ENCODE peak calls at places on chromosome 15, in six cellular contexts. T is neural crest cell, W is foreskin fibroblast, Y is left ventricle myocardium inferior, Z is progenitor cell of endocrine pancreas, O is A549. S is an unnamed sample.

GRCh38 chr15:93046721-93047120 is 42.3 kb downstream of the RGMA start:
- DNase-seq in W (no peak), Z (no peak), O (no peak), T (no peak), Y (no peak), S (no peak)

GRCh38 chr15:71085809-71086208 is 29.5 kb upstream of the THSD4 start:
- DNase-seq in T (no peak), O (no peak), Z (no peak), Y (no peak), W (no peak), S (no peak)

GRCh38 chr15:82306791-82307713 is 42.2 kb downstream of the GOLGA6L10 start:
- DNase-seq in T (no peak), Z (no peak), W (no peak), O (no peak), Y (no peak), S (no peak)

GRCh38 chr15:89358435-89358754 is 23.8 kb upstream of the POLG start:
- DNase-seq in O (peak), Z (no peak), W (no peak), Y (no peak), T (no peak), S (no peak)

GRCh38 chr15:47206358-47206978 is 510.8 kb upstream of the SEMA6D start:
- DNase-seq in W (no peak), Y (no peak), O (no peak), T (no peak), Z (no peak), S (no peak)

GRCh38 chr15:101251830-101252820 is at the start of gene CHSY1:
- DNase-seq in Y (peak), O (peak), Z (peak), W (peak), T (peak), S (peak)

GRCh38 chr15:88335074-88335473 is 78.5 kb upstream of the NTRK3 start:
- DNase-seq in Z (no peak), Y (no peak), W (no peak), T (no peak), O (no peak), S (no peak)

GRCh38 chr15:47135279-47135678 is 582.0 kb upstream of the SEMA6D start:
- DNase-seq in O (no peak), Y (no peak), T (no peak), W (no peak), Z (no peak), S (no peak)

DNA sequence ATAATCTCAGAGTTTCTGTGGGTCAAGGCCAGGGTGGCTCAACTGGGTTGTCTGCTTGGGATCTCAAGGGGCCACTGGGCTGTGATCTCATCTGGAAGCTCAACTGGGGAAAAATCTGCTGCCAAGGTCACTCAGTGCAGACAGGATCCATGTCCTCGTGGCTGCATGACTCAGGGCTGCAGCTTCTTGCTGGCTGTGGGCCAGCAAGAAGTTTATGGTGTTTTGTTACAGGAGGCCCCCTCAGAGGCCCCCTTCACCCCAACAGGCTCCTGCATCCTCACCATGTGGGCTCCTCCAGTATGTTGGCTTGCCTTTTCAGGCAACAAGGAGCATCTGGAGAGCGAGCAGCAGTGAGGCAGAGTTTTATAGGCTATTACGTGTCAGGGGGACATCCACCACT is 14.6 kb downstream of the OCA2 start:
- DNase-seq in W (no peak), Y (no peak), Z (no peak), T (no peak), O (no peak), S (no peak)
- TF ChIP-seq CTCF in W (no peak), Y (no peak), Z (no peak), T (no peak), O (no peak), S (no peak)

GRCh38 chr15:61830536-61831330 is 229.5 kb downstream of the VPS13C start:
- DNase-seq in W (no peak), T (no peak), Y (no peak), Z (no peak), O (no peak), S (no peak)

GRCh38 chr15:61831505-61831921 is 228.7 kb downstream of the VPS13C start:
- DNase-seq in O (no peak), Y (no peak), Z (no peak), W (no peak), T (no peak), S (no peak)

GRCh38 chr15:61834076-61834697 is 226.1 kb downstream of the VPS13C start:
- DNase-seq in Y (peak), O (peak), T (peak), W (peak), Z (peak), S (peak)

GRCh38 chr15:61829514-61829889 is 230.7 kb downstream of the VPS13C start:
- DNase-seq in O (no peak), T (no peak), W (no peak), Y (no peak), Z (no peak), S (no peak)

DNA sequence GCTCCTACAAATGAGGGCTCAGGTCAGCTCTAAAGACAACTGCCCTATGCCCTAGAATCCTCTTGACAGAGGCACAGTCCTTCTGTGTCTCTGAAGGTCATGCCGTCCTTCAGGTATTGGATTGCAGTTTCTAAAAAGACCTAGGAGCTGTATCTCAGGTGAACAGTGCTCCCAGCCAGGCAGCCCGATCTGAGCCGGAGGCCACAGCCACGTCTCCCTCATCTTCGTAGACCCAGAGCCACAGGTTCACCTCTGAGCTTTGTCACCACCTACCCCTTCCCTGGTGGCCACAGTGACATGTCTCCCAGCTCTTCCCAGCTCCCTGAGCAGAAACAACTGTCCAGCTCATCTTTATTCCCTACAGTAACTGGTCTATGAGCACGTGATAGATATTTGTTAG is 228.0 kb downstream of the VPS13C start:
- DNase-seq in T (no peak), O (no peak), Y (no peak), Z (no peak), W (no peak), S (no peak)
- TF ChIP-seq CTCF in T (no peak), O (no peak), Y (no peak), Z (no peak), W (no peak), S (no peak)

DNA sequence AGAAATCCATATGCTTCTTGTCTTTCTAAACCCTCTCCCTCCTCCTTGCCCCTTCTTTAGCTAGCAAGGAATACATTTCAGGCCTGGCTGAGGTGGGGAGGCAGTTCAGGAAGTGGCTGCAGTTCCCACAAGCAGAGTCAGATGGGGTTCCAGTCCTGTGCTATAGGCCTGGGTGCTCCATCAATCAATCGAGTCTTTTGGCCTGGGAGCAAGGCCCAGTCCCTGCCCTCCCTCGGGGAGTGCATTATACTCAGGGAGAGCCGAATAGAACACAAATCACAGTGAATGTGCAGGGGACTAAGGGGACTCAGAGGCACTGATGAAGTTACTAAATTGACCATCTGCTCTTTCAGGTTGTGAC is 58.0 kb upstream of the HERC1 start:
- DNase-seq in O (no peak), T (no peak), W (no peak), Z (no peak), Y (no peak), S (no peak)
- TF ChIP-seq CTCF in O (no peak), T (no peak), W (no peak), Z (no peak), Y (no peak), S (no peak)

DNA sequence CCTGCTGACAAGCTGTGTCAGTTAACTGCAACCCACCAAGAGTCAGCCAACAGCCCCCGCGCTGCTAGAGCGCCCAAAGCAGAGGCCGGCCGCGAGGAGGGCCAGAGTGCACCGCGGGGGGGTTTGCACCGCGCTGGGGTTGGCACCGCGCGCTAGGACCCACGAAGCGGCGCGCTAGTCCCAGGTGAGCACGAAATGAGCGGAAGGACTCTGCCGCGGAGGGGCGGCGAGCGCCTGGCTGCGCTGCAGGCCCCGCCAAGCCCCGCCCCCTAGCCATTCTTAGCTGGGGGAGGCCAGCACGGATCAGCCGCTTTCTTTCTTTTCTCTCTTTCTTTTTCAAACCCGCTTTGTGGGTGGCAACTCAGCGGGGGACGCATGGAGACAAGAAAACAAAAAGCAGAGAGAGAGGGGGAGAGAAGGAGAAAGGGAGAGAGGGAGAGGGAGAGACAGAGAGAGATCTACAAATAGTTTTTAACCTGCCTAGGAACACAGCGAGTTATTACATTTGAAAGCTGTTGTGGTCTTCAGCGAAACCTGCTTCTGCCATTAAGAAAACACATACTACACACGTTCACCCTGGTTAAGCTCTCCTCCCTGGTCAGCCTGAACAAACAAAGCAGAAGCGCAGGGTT is 6.9 kb upstream of the FOXB1 start:
- DNase-seq in W (no peak), O (no peak), T (no peak), Y (no peak), Z (no peak), S (peak)
- TF ChIP-seq CTCF in W (no peak), O (no peak), T (no peak), Y (no peak), Z (no peak), S (no peak)

GRCh38 chr15:38267416-38268022 is 14.9 kb downstream of the SPRED1 start:
- DNase-seq in T (no peak), W (no peak), Y (no peak), Z (no peak), O (no peak), S (no peak)
- TF ChIP-seq CTCF in T (no peak), W (no peak), Y (no peak), Z (no peak), O (no peak), S (no peak)

GRCh38 chr15:36329592-36329991 is 249.8 kb upstream of the CDIN1 start:
- DNase-seq in T (no peak), O (no peak), Z (no peak), Y (no peak), W (no peak), S (no peak)
- TF ChIP-seq CTCF in T (no peak), O (no peak), Z (no peak), Y (no peak), W (no peak), S (no peak)

DNA sequence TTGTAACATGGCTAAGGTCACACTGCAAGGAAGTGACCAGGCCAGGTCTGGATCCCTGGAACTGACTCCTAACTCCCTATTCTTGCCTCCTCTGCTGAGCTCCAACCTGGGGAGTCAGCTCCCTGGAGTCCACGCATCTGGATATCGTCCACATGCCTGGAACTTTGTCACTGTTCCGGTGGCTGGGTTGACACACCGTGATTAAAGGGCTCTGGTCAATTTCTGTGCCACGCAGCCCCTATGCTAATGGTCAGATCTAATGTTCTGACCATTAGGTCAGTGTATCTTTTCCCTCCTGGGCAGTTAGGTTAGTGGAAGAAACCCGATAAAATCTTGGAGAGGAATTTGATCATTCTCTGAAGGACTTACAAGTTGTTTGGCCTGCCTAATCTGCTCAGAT is 1.6 kb upstream of the TPM1 start:
- DNase-seq in W (no peak), Y (peak), T (no peak), O (no peak), Z (no peak), S (no peak)
- TF ChIP-seq CTCF in W (no peak), Y (no peak), T (no peak), O (no peak), Z (no peak), S (no peak)

DNA sequence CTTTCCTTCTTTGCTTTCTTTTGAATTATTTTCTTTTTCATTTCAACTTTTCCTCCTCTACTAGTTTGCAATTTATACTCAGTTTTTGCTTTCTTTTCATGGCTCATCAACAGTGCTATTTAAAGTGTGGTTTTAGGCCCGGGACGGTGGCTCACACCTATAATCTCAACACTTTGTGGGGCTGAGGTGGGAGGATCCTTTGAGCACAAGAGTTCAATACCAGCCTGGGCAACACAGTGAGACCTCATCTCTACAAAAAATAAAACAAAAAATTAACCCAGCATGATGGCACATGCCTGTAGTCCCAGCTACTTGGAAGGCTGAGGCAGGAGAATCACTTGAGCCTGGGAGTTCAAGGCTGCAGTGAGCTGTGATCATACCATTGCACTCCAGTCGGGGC is 20.4 kb upstream of the DENND4A start:
- DNase-seq in T (no peak), Y (no peak), O (no peak), W (no peak), Z (no peak), S (no peak)
- TF ChIP-seq CTCF in T (no peak), Y (no peak), O (no peak), W (no peak), Z (no peak), S (no peak)

S was measured in activated B cell treated with CpG ODN at 0.5 μM for 24 hours.